ENCODE peak calls at places on chromosomes 13 and 19, in six cellular contexts. P is AG08396; E is kidney glomerular epithelial cell; A is ecto neural progenitor cell; X is activated CD4-positive, alpha-beta T cell treated with anti-CD3 and anti-CD28 coated beads, Interleukin-2, amount 10 ng/mL, durations not matched to agents 7 days and 5 days; Z is astrocyte of the spinal cord. H is an unnamed sample.
A peak's percentile ranks its signal among the peaks of the same experiment; 100 is the strongest.

GRCh38 chr19:4571305-4571917 is 11.9 kb upstream of the SEMA6B start:
- DNase-seq in P (no peak), E (no peak), A (no peak), X (no peak), Z (no peak), H (no peak)

GRCh38 chr13:94674609-94675348 is 37.6 kb downstream of the SOX21 start:
- DNase-seq in P (peak; percentile 30), E (peak; percentile 27), A (peak; percentile 71), X (peak; percentile 60), Z (peak; percentile 34), H (peak; percentile 54)

GRCh38 chr13:73254827-73255226 is 196.0 kb downstream of the KLF5 start:
- DNase-seq in P (no peak), E (peak; percentile 11), A (no peak), X (no peak), Z (no peak), H (no peak)

GRCh38 chr19:8335343-8336071 is 7.6 kb downstream of the KANK3 start:
- DNase-seq in P (no peak), E (no peak), A (peak; percentile 70), X (no peak), Z (no peak), H (no peak)

GRCh38 chr13:103066079-103066880 is at the start of gene SLC10A2:
- DNase-seq in P (no peak), E (no peak), A (no peak), X (no peak), Z (no peak), H (no peak)

GRCh38 chr19:53908106-53908932 is 759 bp upstream of the CACNG7 start:
- DNase-seq in P (peak; percentile 81), E (no peak), A (peak; percentile 83), X (peak; percentile 44), Z (peak; percentile 23), H (no peak)

GRCh38 chr13:43767351-43767901 is 19.3 kb downstream of the ENOX1 start:
- DNase-seq in P (no peak), E (no peak), A (no peak), X (no peak), Z (no peak), H (no peak)

GRCh38 chr19:46368116-46368515 is 21.2 kb downstream of the PPP5C start:
- DNase-seq in P (no peak), E (no peak), A (no peak), X (no peak), Z (no peak), H (no peak)

GRCh38 chr13:97302611-97303010 is 80.5 kb downstream of the MBNL2 start:
- DNase-seq in P (no peak), E (no peak), A (no peak), X (no peak), Z (no peak), H (no peak)

GRCh38 chr13:110448677-110449076 is 112.8 kb downstream of the RAB20 start:
- DNase-seq in P (no peak), E (no peak), A (no peak), X (no peak), Z (peak; percentile 16), H (no peak)

GRCh38 chr13:98324105-98324504 is 147.0 kb upstream of the RNF113B start:
- DNase-seq in P (no peak), E (no peak), A (no peak), X (no peak), Z (peak; percentile 75), H (no peak)

GRCh38 chr13:82713681-82714405 is 1168.4 kb downstream of the SLITRK1 start:
- DNase-seq in P (no peak), E (no peak), A (no peak), X (no peak), Z (peak; percentile 22), H (peak; percentile 9)

GRCh38 chr13:30222253-30222652 is 85.1 kb downstream of the KATNAL1 start:
- DNase-seq in P (no peak), E (no peak), A (no peak), X (no peak), Z (peak; percentile 16), H (peak; percentile 4)

GRCh38 chr13:70890289-70890688 is 782.0 kb upstream of the KLHL1 start:
- DNase-seq in P (no peak), E (no peak), A (no peak), X (no peak), Z (no peak), H (no peak)

GRCh38 chr19:45200614-45201013 is 22.0 kb downstream of the BLOC1S3 start:
- DNase-seq in P (no peak), E (no peak), A (no peak), X (no peak), Z (peak; percentile 31), H (no peak)

GRCh38 chr19:42553292-42554045 is 25.2 kb upstream of the CEACAM1 start:
- DNase-seq in P (peak; percentile 66), E (peak; percentile 20), A (no peak), X (no peak), Z (peak; percentile 69), H (peak; percentile 81)

GRCh38 chr13:51501592-51502205 is 48.9 kb upstream of the INTS6 start:
- DNase-seq in P (peak; percentile 44), E (no peak), A (no peak), X (no peak), Z (peak; percentile 39), H (peak; percentile 38)

GRCh38 chr13:58991826-58992477 is 1171.8 kb downstream of the DIAPH3 start:
- DNase-seq in P (no peak), E (no peak), A (no peak), X (no peak), Z (no peak), H (no peak)

GRCh38 chr13:40609972-40610726 is 56.3 kb downstream of the FOXO1 start:
- DNase-seq in P (no peak), E (no peak), A (no peak), X (no peak), Z (no peak), H (no peak)

GRCh38 chr19:31300406-31300805 is 48.8 kb downstream of the TSHZ3 start:
- DNase-seq in P (no peak), E (no peak), A (no peak), X (no peak), Z (no peak), H (no peak)

GRCh38 chr13:30429721-30430694 is 7.7 kb downstream of the UBE2L5 start:
- DNase-seq in P (peak; percentile 77), E (peak; percentile 85), A (no peak), X (no peak), Z (peak; percentile 92), H (peak; percentile 83)

GRCh38 chr19:1261863-1262686 is 7.1 kb upstream of the CIRBP start:
- DNase-seq in P (no peak), E (peak; percentile 67), A (no peak), X (peak; percentile 33), Z (peak; percentile 59), H (peak; percentile 84)

GRCh38 chr13:33723365-33723764 is 94.6 kb upstream of the RFC3 start:
- DNase-seq in P (no peak), E (no peak), A (no peak), X (no peak), Z (no peak), H (no peak)

GRCh38 chr13:112105244-112105681 is 38.3 kb downstream of the SOX1 start:
- DNase-seq in P (no peak), E (no peak), A (peak; percentile 69), X (no peak), Z (no peak), H (no peak)

GRCh38 chr13:36475468-36475867 is 43.2 kb downstream of the CCNA1 start:
- DNase-seq in P (no peak), E (no peak), A (no peak), X (peak; percentile 7), Z (no peak), H (no peak)

GRCh38 chr19:39413903-39414608 is 1.6 kb downstream of the PLEKHG2 start:
- DNase-seq in P (peak; percentile 55), E (peak; percentile 18), A (peak; percentile 71), X (no peak), Z (no peak), H (peak; percentile 35)

GRCh38 chr19:5313307-5313706 is 27.3 kb downstream of the PTPRS start:
- DNase-seq in P (no peak), E (no peak), A (no peak), X (no peak), Z (no peak), H (no peak)

GRCh38 chr13:60936281-60936680 is 479.4 kb downstream of the PCDH20 start:
- DNase-seq in P (no peak), E (no peak), A (no peak), X (no peak), Z (no peak), H (no peak)

H was measured in A172.